ENCODE peak calls at places on chromosomes 6 and 20, in nine cellular contexts. D, M, U, R, Z, F, X, B and O are unnamed samples.

GRCh38 chr6:37134622-37135191 is 35.2 kb upstream of the PIM1 start:
- DNase-seq in D (no peak), M (no peak), U (no peak), R (no peak), Z (no peak), F (peak), X (no peak), B (no peak), O (no peak)

GRCh38 chr20:815914-816606 is 17.5 kb upstream of the FAM110A start:
- DNase-seq in D (peak), M (peak), U (peak), R (peak), Z (peak), F (peak), X (peak), B (peak), O (peak)

GRCh38 chr6:72321741-72322140 is 300.1 kb upstream of the KCNQ5 start:
- DNase-seq in D (no peak), M (no peak), U (no peak), R (no peak), Z (no peak), F (no peak), X (no peak), B (no peak), O (no peak)

GRCh38 chr6:168417158-168417557 is 23.8 kb upstream of the SMOC2 start:
- DNase-seq in D (no peak), M (no peak), U (no peak), R (no peak), Z (no peak), F (no peak), X (no peak), B (no peak), O (no peak)

GRCh38 chr20:35617397-35618031 is 1.9 kb downstream of the SPAG4 start:
- DNase-seq in D (no peak), M (peak), U (peak), R (no peak), Z (no peak), F (peak), X (no peak), B (peak), O (peak)

GRCh38 chr6:15698474-15698873 is 35.6 kb upstream of the DTNBP1 start:
- DNase-seq in D (no peak), M (no peak), U (no peak), R (no peak), Z (no peak), F (no peak), X (no peak), B (no peak), O (no peak)

GRCh38 chr6:4942673-4943009 is 61.2 kb downstream of the RPP40 start:
- DNase-seq in D (no peak), M (no peak), U (no peak), R (no peak), Z (no peak), F (no peak), X (no peak), B (no peak), O (no peak)

GRCh38 chr6:51182884-51183283 is 364.2 kb downstream of the TFAP2B start:
- DNase-seq in D (no peak), M (no peak), U (no peak), R (no peak), Z (no peak), F (no peak), X (no peak), B (no peak), O (no peak)

GRCh38 chr6:83518946-83519489 is 6.7 kb downstream of the PRSS35 start:
- DNase-seq in D (no peak), M (no peak), U (no peak), R (peak), Z (no peak), F (no peak), X (no peak), B (no peak), O (no peak)

GRCh38 chr6:44053760-44054556 is 73.3 kb downstream of the MRPL14 start:
- DNase-seq in D (no peak), M (no peak), U (no peak), R (no peak), Z (no peak), F (no peak), X (no peak), B (no peak), O (no peak)

GRCh38 chr6:13522639-13523038 is 35.2 kb upstream of the GFOD1 start:
- DNase-seq in D (no peak), M (no peak), U (no peak), R (no peak), Z (no peak), F (no peak), X (no peak), B (no peak), O (no peak)

GRCh38 chr20:16951876-16952275 is 203.7 kb downstream of the OTOR start:
- DNase-seq in D (no peak), M (no peak), U (no peak), R (no peak), Z (no peak), F (no peak), X (no peak), B (no peak), O (no peak)

GRCh38 chr6:39197521-39198500 is 31.5 kb downstream of the KCNK5 start:
- DNase-seq in D (no peak), M (no peak), U (no peak), R (no peak), Z (no peak), F (no peak), X (no peak), B (peak), O (no peak)

GRCh38 chr6:38933426-38933825 is 115.2 kb upstream of the GLP1R start:
- DNase-seq in D (no peak), M (no peak), U (no peak), R (peak), Z (no peak), F (no peak), X (no peak), B (no peak), O (no peak)

GRCh38 chr6:80767808-80768207 is 661.3 kb downstream of the BCKDHB start:
- DNase-seq in D (no peak), M (no peak), U (no peak), R (no peak), Z (no peak), F (no peak), X (no peak), B (no peak), O (no peak)

GRCh38 chr6:159831373-159831679 is 31.2 kb downstream of the PNLDC1 start:
- DNase-seq in D (no peak), M (no peak), U (no peak), R (no peak), Z (no peak), F (no peak), X (no peak), B (no peak), O (no peak)

GRCh38 chr6:109373762-109374161 is 8.5 kb downstream of the CD164 start:
- DNase-seq in D (no peak), M (peak), U (peak), R (no peak), Z (no peak), F (no peak), X (no peak), B (no peak), O (peak)

GRCh38 chr20:10637563-10637962 is 36.2 kb downstream of the JAG1 start:
- DNase-seq in D (no peak), M (no peak), U (no peak), R (no peak), Z (no peak), F (no peak), X (no peak), B (no peak), O (no peak)

GRCh38 chr20:16615199-16615598 is 42.0 kb upstream of the KIF16B start:
- DNase-seq in D (no peak), M (no peak), U (no peak), R (no peak), Z (peak), F (no peak), X (no peak), B (no peak), O (no peak)

GRCh38 chr20:9911519-9911918 is 72.6 kb upstream of the PAK5 start:
- DNase-seq in D (no peak), M (no peak), U (no peak), R (no peak), Z (no peak), F (peak), X (no peak), B (no peak), O (no peak)

GRCh38 chr20:44358776-44359175 is 3.3 kb downstream of the HNF4A start:
- DNase-seq in D (no peak), M (no peak), U (no peak), R (no peak), Z (no peak), F (no peak), X (no peak), B (no peak), O (no peak)

GRCh38 chr6:4581468-4582420 is 194.5 kb upstream of the CDYL start:
- DNase-seq in D (no peak), M (no peak), U (no peak), R (no peak), Z (no peak), F (no peak), X (no peak), B (no peak), O (no peak)

GRCh38 chr6:2684059-2684749 is 66.5 kb downstream of the MYLK4 start:
- DNase-seq in D (no peak), M (no peak), U (no peak), R (no peak), Z (no peak), F (no peak), X (no peak), B (no peak), O (no peak)

GRCh38 chr6:45816674-45817297 is 198.9 kb downstream of the CLIC5 start:
- DNase-seq in D (no peak), M (no peak), U (no peak), R (no peak), Z (no peak), F (no peak), X (no peak), B (no peak), O (no peak)

GRCh38 chr20:46400828-46401477 is 5.5 kb downstream of the ELMO2 start:
- DNase-seq in D (no peak), M (no peak), U (peak), R (no peak), Z (no peak), F (no peak), X (no peak), B (no peak), O (no peak)

GRCh38 chr20:23350855-23351838 is 556 bp downstream of the NXT1 start:
- DNase-seq in D (no peak), M (peak), U (peak), R (peak), Z (peak), F (peak), X (peak), B (peak), O (peak)

GRCh38 chr6:81861281-81861680 is 108.8 kb upstream of the TENT5A start:
- DNase-seq in D (no peak), M (no peak), U (no peak), R (no peak), Z (no peak), F (no peak), X (no peak), B (no peak), O (no peak)

GRCh38 chr6:132045877-132046276 is 94.7 kb upstream of the CCN2 start:
- DNase-seq in D (no peak), M (no peak), U (no peak), R (no peak), Z (no peak), F (no peak), X (no peak), B (no peak), O (no peak)

GRCh38 chr20:44930517-44931168 is 20.8 kb downstream of the PABPC1L start:
- DNase-seq in D (no peak), M (no peak), U (no peak), R (no peak), Z (no peak), F (no peak), X (no peak), B (no peak), O (no peak)

GRCh38 chr20:63116412-63117106 is 99.4 kb downstream of the YTHDF1 start:
- DNase-seq in D (no peak), M (peak), U (no peak), R (no peak), Z (no peak), F (no peak), X (no peak), B (no peak), O (peak)

GRCh38 chr20:5080384-5080877 is 39.3 kb downstream of the PCNA start:
- DNase-seq in D (no peak), M (no peak), U (peak), R (no peak), Z (no peak), F (peak), X (no peak), B (no peak), O (no peak)

GRCh38 chr20:33815671-33816070 is 4.5 kb downstream of the CHMP4B start:
- DNase-seq in D (no peak), M (no peak), U (no peak), R (no peak), Z (no peak), F (no peak), X (no peak), B (no peak), O (no peak)

GRCh38 chr6:157172830-157173536 is 150.3 kb downstream of the TMEM242 start:
- DNase-seq in D (no peak), M (no peak), U (no peak), R (no peak), Z (no peak), F (no peak), X (no peak), B (no peak), O (no peak)

GRCh38 chr20:1299522-1299921 is 29.4 kb downstream of the SDCBP2 start:
- DNase-seq in D (no peak), M (no peak), U (no peak), R (no peak), Z (no peak), F (no peak), X (no peak), B (no peak), O (peak)

GRCh38 chr6:32763417-32763816 is at the start of gene HLA-DQB2:
- DNase-seq in D (no peak), M (no peak), U (no peak), R (no peak), Z (no peak), F (no peak), X (no peak), B (peak), O (no peak)

GRCh38 chr20:58988565-58988882 is 7.5 kb downstream of the NELFCD start:
- DNase-seq in D (no peak), M (no peak), U (no peak), R (no peak), Z (no peak), F (no peak), X (no peak), B (no peak), O (no peak)

GRCh38 chr6:97189767-97190166 is 93.2 kb downstream of the MMS22L start:
- DNase-seq in D (no peak), M (no peak), U (no peak), R (no peak), Z (no peak), F (no peak), X (no peak), B (no peak), O (no peak)

GRCh38 chr6:111745636-111746035 is 127.6 kb downstream of the FYN start:
- DNase-seq in D (no peak), M (no peak), U (no peak), R (no peak), Z (no peak), F (no peak), X (no peak), B (no peak), O (no peak)

GRCh38 chr20:43583982-43584432 is 6.7 kb upstream of the IFT52 start:
- DNase-seq in D (no peak), M (no peak), U (no peak), R (no peak), Z (peak), F (peak), X (no peak), B (no peak), O (no peak)

GRCh38 chr20:22430154-22430745 is 154.1 kb downstream of the FOXA2 start:
- DNase-seq in D (no peak), M (no peak), U (no peak), R (no peak), Z (no peak), F (no peak), X (no peak), B (no peak), O (no peak)